ENCODE peak calls at places on chromosomes 13 and 19, in five cellular contexts. T is H9, A is trophoblast cell, D is H1, X is mesenchymal stem cell. E is an unnamed sample.
A peak's percentile ranks its signal among the peaks of the same experiment; 100 is the strongest.

GRCh38 chr13:71721117-71721516 is 145.9 kb downstream of the DACH1 start:
- DNase-seq in T (no peak), A (no peak), X (no peak), D (no peak), E (no peak)

GRCh38 chr19:38304866-38305429 is 897 bp downstream of the C19orf33 start:
- DNase-seq in A (peak; percentile 88), D (peak; percentile 85), T (peak; percentile 99), X (no peak), E (peak; percentile 82)

GRCh38 chr13:111897178-111897845 is 169.6 kb upstream of the SOX1 start:
- DNase-seq in A (no peak), X (no peak), T (peak; percentile 20), D (peak; percentile 37), E (no peak)

GRCh38 chr19:5507056-5507624 is 51.9 kb downstream of the ZNRF4 start:
- DNase-seq in X (no peak), D (no peak), T (no peak), A (no peak), E (no peak)

GRCh38 chr19:33394006-33394722 is 20.7 kb downstream of the CEBPG start:
- DNase-seq in T (no peak), A (peak; percentile 41), D (no peak), X (peak; percentile 40), E (no peak)

GRCh38 chr13:66159526-66159925 is 1070.6 kb downstream of the PCDH9 start:
- DNase-seq in D (no peak), T (no peak), X (no peak), A (no peak), E (no peak)

GRCh38 chr13:71148391-71148790 is 718.6 kb downstream of the DACH1 start:
- DNase-seq in A (no peak), X (no peak), T (no peak), D (no peak), E (peak; percentile 58)

GRCh38 chr19:48608798-48609263 is 2.3 kb downstream of the SPACA4 start:
- DNase-seq in D (peak; percentile 76), T (peak; percentile 81), A (peak; percentile 33), X (no peak), E (no peak)

GRCh38 chr19:54431255-54431838 is 16.1 kb downstream of the TTYH1 start:
- DNase-seq in D (no peak), T (no peak), A (no peak), X (no peak), E (no peak)

GRCh38 chr13:34430294-34430693 is 511.8 kb upstream of the NBEA start:
- DNase-seq in T (no peak), A (no peak), X (peak; percentile 25), D (no peak), E (no peak)

GRCh38 chr13:19864339-19865309 is 1.2 kb upstream of the ZMYM5 start:
- DNase-seq in A (peak; percentile 72), X (peak; percentile 69), T (peak; percentile 68), D (peak; percentile 83), E (peak; percentile 65)

GRCh38 chr13:109569938-109570711 is 216.3 kb downstream of the IRS2 start:
- DNase-seq in D (no peak), A (no peak), T (no peak), X (no peak), E (no peak)

GRCh38 chr13:53069800-53070199 is 41.2 kb downstream of the OLFM4 start:
- DNase-seq in A (no peak), D (no peak), T (no peak), X (no peak), E (no peak)

GRCh38 chr19:32287811-32288227 is 57.6 kb upstream of the ZNF507 start:
- DNase-seq in T (peak; percentile 84), D (peak; percentile 79), A (peak; percentile 52), X (peak; percentile 53), E (peak; percentile 63)

GRCh38 chr13:110559429-110559943 is 2.0 kb downstream of the RAB20 start:
- DNase-seq in D (no peak), T (no peak), X (peak; percentile 48), A (no peak), E (no peak)

GRCh38 chr19:862529-863304 is 3.3 kb downstream of the CFD start:
- DNase-seq in T (peak; percentile 92), A (peak; percentile 61), X (peak; percentile 60), D (peak; percentile 98), E (peak; percentile 57)

GRCh38 chr13:63463782-63464610 is 2048.3 kb upstream of the PCDH20 start:
- DNase-seq in A (no peak), D (no peak), X (no peak), T (no peak), E (no peak)
- H2BK12ac ChIP-seq in A (no peak overlapping the region), D (no peak overlapping the region), X (no peak overlapping the region), T (no peak overlapping the region), E (no peak overlapping the region)

GRCh38 chr19:6576869-6577281 is 14.1 kb downstream of the CD70 start:
- DNase-seq in X (no peak), A (no peak), T (no peak), D (no peak), E (no peak)
- H2AFZ ChIP-seq in X (no peak overlapping the region), A (no peak overlapping the region), T (no peak overlapping the region), D (no peak overlapping the region), E (no peak overlapping the region)

DNA sequence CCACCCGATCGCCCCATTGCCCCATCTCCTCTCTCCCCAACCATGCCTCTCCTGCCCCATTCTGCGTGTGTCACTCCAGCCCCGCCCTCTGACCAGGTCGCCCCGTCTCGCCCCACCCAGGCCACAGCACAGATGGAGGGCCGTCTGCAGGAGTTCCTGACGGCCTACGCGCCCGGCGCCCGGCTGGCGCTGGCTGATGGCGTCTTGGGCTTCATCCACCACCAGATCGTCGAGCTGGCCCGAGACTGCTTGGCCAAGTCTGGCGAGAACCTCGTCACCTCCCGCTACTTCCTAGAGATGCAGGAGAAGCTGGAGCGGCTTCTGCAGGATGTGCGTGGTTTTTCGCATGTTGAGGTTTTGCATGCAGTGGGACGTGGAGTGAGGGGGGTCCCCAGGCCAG is 26.2 kb downstream of the MAST3 start:
- DNase-seq in A (no peak), D (no peak), T (no peak), X (no peak), E (no peak)
- H3K27ac ChIP-seq in A (no peak overlapping the region), D (no peak overlapping the region), T (no peak overlapping the region), X (no peak overlapping the region), E (no peak overlapping the region)

GRCh38 chr13:113804703-113805430 is 45.8 kb downstream of the TMEM255B start:
- DNase-seq in X (no peak), D (no peak), T (no peak), A (no peak), E (no peak)
- H2BK12ac ChIP-seq in X (no peak overlapping the region), D (no peak overlapping the region), T (no peak overlapping the region), A (no peak overlapping the region), E (peak overlapping the region; percentile 58)

GRCh38 chr19:10222201-10222890 is 8.8 kb downstream of the S1PR2 start:
- DNase-seq in A (no peak), D (no peak), X (no peak), T (no peak), E (no peak)
- H2AFZ ChIP-seq in A (no peak overlapping the region), D (no peak overlapping the region), X (no peak overlapping the region), T (no peak overlapping the region), E (no peak overlapping the region)

GRCh38 chr13:106145070-106145469 is 390.4 kb downstream of the EFNB2 start:
- DNase-seq in T (no peak), A (no peak), D (no peak), X (no peak), E (no peak)

GRCh38 chr13:106140476-106140875 is 395.0 kb downstream of the EFNB2 start:
- DNase-seq in X (no peak), D (no peak), A (no peak), T (no peak), E (no peak)

GRCh38 chr13:106143392-106143791 is 392.1 kb downstream of the EFNB2 start:
- DNase-seq in A (no peak), X (no peak), T (no peak), D (no peak), E (no peak)

GRCh38 chr13:106145997-106146864 is 389.2 kb downstream of the EFNB2 start:
- DNase-seq in A (no peak), T (no peak), D (no peak), X (no peak), E (no peak)

GRCh38 chr13:106143930-106144709 is 391.3 kb downstream of the EFNB2 start:
- DNase-seq in A (peak; percentile 72), D (no peak), X (no peak), T (no peak), E (no peak)
- H3K27ac ChIP-seq in A (peak overlapping the region; percentile 46), D (peak overlapping the region; percentile 2), X (no peak overlapping the region), T (peak overlapping the region; percentile 76), E (no peak overlapping the region)

GRCh38 chr19:3656747-3657394 is 30.3 kb upstream of the CACTIN start:
- DNase-seq in D (no peak), T (no peak), A (no peak), X (no peak), E (no peak)
- H2BK12ac ChIP-seq in D (no peak overlapping the region), T (no peak overlapping the region), A (no peak overlapping the region), X (no peak overlapping the region), E (no peak overlapping the region)

DNA sequence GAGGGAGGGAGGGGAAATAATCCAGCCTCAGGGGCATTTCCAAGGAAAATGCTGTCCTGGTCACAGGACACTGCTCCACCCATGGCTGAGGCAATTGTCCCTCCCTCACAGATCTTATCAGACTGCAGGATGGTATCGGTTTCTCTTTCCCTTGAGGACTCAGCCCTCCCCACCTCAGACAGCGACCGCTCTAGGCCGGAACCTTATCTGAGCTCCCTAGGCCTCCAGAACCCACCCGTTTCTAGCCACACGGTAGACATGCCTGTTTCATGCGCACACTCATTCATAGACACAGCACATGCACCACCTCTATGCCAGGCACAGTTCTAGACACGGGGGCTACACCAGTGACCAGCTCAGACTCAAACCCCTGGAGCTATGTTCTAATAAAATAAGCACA is 10.1 kb upstream of the IZUMO2 start:
- DNase-seq in A (no peak), T (no peak), D (no peak), X (no peak), E (no peak)
- H2AFZ ChIP-seq in A (no peak overlapping the region), T (no peak overlapping the region), D (no peak overlapping the region), X (no peak overlapping the region), E (no peak overlapping the region)

GRCh38 chr19:17534767-17535166 is 20.7 kb upstream of the COLGALT1 start:
- DNase-seq in A (no peak), D (no peak), X (no peak), T (no peak), E (no peak)

GRCh38 chr19:17530586-17530985 is 19.1 kb downstream of the PGLS start:
- DNase-seq in X (no peak), T (peak; percentile 89), A (no peak), D (peak; percentile 66), E (no peak)

GRCh38 chr19:17529239-17530158 is 18.1 kb downstream of the PGLS start:
- DNase-seq in A (no peak), D (no peak), X (no peak), T (no peak), E (no peak)

GRCh38 chr19:17532557-17532956 is 21.1 kb downstream of the PGLS start:
- DNase-seq in T (no peak), A (no peak), D (no peak), X (no peak), E (no peak)

DNA sequence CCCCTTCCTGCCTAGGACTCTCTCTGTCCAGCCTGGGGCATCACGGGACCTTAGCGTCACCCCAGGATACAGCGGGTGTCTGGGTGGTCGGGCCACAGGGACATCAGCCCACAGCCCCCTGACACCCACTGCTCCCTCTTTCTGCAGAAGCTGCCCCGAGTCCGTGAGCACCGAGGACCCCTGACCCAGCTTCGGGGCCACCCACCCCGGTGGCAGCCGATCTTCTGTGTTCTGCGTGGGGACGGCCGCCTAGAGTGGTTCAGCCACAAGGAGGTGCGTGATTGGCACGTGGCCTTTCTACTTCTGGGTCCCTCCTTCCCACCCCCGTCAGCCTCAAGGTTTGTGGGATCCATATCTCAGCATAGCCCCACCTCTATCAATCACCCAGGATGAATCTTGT is 20.7 kb downstream of the PGLS start:
- DNase-seq in T (no peak), A (no peak), D (no peak), X (no peak), E (no peak)
- H3K27ac ChIP-seq in T (no peak overlapping the region), A (no peak overlapping the region), D (no peak overlapping the region), X (no peak overlapping the region), E (no peak overlapping the region)

E was measured in neuronal stem cell.